ENCODE peak calls at places on chromosome 15, in eight cellular contexts. O is CD8-positive, alpha-beta memory T cell; X is adrenal gland; W is naive thymus-derived CD4-positive, alpha-beta T cell; I is CD8-positive, alpha-beta T cell; F is tibial nerve; N is left ventricle myocardium inferior; L is heart left ventricle. S is an unnamed sample.

GRCh38 chr15:96064351-96064756 is 266.1 kb upstream of the NR2F2 start:
- DNase-seq in O (no peak), X (no peak), W (no peak), I (no peak), F (no peak), N (no peak), L (no peak), S (no peak)

GRCh38 chr15:79050977-79051376 is 39.6 kb downstream of the RASGRF1 start:
- DNase-seq in O (no peak), X (no peak), W (no peak), I (no peak), F (no peak), N (no peak), L (no peak), S (no peak)

GRCh38 chr15:36777941-36778340 is 198.5 kb downstream of the CDIN1 start:
- DNase-seq in O (no peak), X (no peak), W (no peak), I (no peak), F (no peak), N (no peak), L (no peak), S (no peak)

GRCh38 chr15:80480909-80481308 is 76.7 kb downstream of the ARNT2 start:
- DNase-seq in O (no peak), X (peak), W (no peak), I (no peak), F (peak), N (peak), L (peak), S (no peak)

GRCh38 chr15:101441706-101442105 is 47.8 kb downstream of the PCSK6 start:
- DNase-seq in O (no peak), X (no peak), W (no peak), I (no peak), F (no peak), N (no peak), L (no peak), S (no peak)

GRCh38 chr15:31223478-31224350 is 102.9 kb upstream of the KLF13 start:
- DNase-seq in O (no peak), X (no peak), W (no peak), I (no peak), F (no peak), N (peak), L (no peak), S (no peak)

GRCh38 chr15:79916424-79916823 is 19.6 kb upstream of the MTHFS start:
- DNase-seq in O (no peak), X (no peak), W (no peak), I (no peak), F (no peak), N (no peak), L (no peak), S (no peak)

GRCh38 chr15:96115642-96116041 is 214.9 kb upstream of the NR2F2 start:
- DNase-seq in O (no peak), X (no peak), W (no peak), I (no peak), F (no peak), N (no peak), L (no peak), S (no peak)

GRCh38 chr15:31268108-31268501 is 58.5 kb upstream of the KLF13 start:
- DNase-seq in O (no peak), X (no peak), W (no peak), I (no peak), F (no peak), N (peak), L (no peak), S (no peak)

GRCh38 chr15:100873029-100873677 is 6.5 kb upstream of the ALDH1A3 start:
- DNase-seq in O (peak), X (peak), W (peak), I (peak), F (peak), N (no peak), L (no peak), S (peak)

GRCh38 chr15:39455502-39455991 is 125.3 kb upstream of the THBS1 start:
- DNase-seq in O (no peak), X (no peak), W (no peak), I (no peak), F (no peak), N (no peak), L (no peak), S (no peak)

GRCh38 chr15:73322665-73323373 is 45.9 kb downstream of the HCN4 start:
- DNase-seq in O (no peak), X (no peak), W (no peak), I (no peak), F (no peak), N (no peak), L (no peak), S (no peak)

GRCh38 chr15:73324496-73325170 is 44.1 kb downstream of the HCN4 start:
- DNase-seq in O (no peak), X (no peak), W (no peak), I (no peak), F (no peak), N (no peak), L (no peak), S (no peak)

GRCh38 chr15:72217216-72217615 is 13.8 kb downstream of the PKM start:
- DNase-seq in O (no peak), X (no peak), W (no peak), I (no peak), F (no peak), N (no peak), L (no peak), S (no peak)

GRCh38 chr15:51738553-51738952 is 1.1 kb upstream of the LYSMD2 start:
- DNase-seq in O (no peak), X (no peak), W (no peak), I (no peak), F (no peak), N (no peak), L (no peak), S (no peak)

GRCh38 chr15:52228928-52229327 is 37.7 kb upstream of the GNB5 start:
- DNase-seq in O (no peak), X (peak), W (no peak), I (no peak), F (no peak), N (no peak), L (no peak), S (no peak)

GRCh38 chr15:31077981-31078380 is 23.5 kb downstream of the TRPM1 start:
- DNase-seq in O (no peak), X (no peak), W (no peak), I (no peak), F (no peak), N (no peak), L (no peak), S (no peak)

DNA sequence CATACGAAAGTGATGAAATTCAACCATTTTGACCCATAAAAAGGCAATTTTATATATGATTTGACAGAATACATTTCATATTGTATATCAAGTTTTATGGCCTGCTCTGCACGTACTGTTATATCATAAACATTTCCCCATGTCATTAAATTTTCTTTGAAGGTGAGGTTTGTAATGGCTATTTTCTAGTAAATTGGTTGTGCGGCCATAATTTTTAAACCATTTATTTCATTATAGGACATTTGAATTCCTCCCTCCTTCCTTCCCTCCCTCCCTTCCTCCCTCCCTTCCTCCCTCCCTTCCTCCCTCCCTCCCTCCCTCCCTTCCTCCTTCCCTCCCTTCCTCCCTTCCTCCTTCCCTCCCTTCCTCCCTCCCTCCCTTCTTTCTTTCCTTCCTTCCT is 87.4 kb upstream of the AGBL1 start:
- DNase-seq in O (no peak), X (no peak), W (no peak), I (no peak), F (no peak), N (no peak), L (no peak), S (no peak)
- H3K27ac ChIP-seq in O (no peak), X (no peak), W (no peak), I (no peak), F (no peak), N (no peak), L (no peak), S (no peak)

GRCh38 chr15:41915203-41915994 is 21.5 kb upstream of the SPTBN5 start:
- DNase-seq in O (no peak), X (no peak), W (no peak), I (no peak), F (no peak), N (no peak), L (no peak), S (no peak)

GRCh38 chr15:41919954-41920538 is 26.2 kb upstream of the SPTBN5 start:
- DNase-seq in O (no peak), X (no peak), W (no peak), I (no peak), F (peak), N (no peak), L (no peak), S (no peak)

GRCh38 chr15:41918506-41919126 is 24.8 kb upstream of the SPTBN5 start:
- DNase-seq in O (no peak), X (no peak), W (no peak), I (no peak), F (no peak), N (no peak), L (no peak), S (no peak)

GRCh38 chr15:41919201-41919820 is 25.5 kb upstream of the SPTBN5 start:
- DNase-seq in O (no peak), X (no peak), W (no peak), I (no peak), F (no peak), N (no peak), L (peak), S (no peak)

DNA sequence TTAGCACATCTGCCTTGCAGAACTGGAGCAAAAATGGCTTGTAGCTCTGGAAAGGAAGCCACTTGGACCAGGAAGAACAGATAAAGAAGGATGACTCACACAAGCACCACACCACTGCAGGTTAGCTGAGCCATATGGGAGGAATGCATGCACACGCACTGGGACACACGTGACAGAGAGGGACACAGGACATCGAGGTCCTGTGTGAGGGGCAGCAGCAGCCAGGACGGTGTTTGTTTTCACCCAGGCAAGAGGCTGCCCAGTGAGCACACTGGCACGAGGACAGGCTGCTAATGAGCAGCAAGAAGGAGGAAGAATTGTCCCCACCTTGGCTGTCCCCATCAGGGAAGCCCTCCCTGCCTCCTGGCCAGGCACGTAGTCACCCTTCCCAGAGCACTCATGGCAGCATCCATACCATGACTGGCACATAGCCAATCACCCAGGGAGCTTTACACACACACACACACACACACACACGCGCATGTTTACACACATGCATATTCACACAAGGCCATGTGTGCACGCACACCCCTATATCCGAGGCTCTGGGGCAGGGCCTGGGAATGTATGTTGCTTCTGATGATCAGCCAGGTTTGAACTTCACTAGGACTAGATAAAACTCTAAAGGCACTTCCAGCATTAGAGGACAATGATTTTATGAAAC is 24.0 kb upstream of the SPTBN5 start:
- DNase-seq in O (no peak), X (peak), W (no peak), I (no peak), F (no peak), N (peak), L (no peak), S (no peak)
- H3K27ac ChIP-seq in O (no peak), X (peak), W (no peak), I (no peak), F (peak), N (peak), L (peak), S (peak)

GRCh38 chr15:48963524-48964113 is at the start of gene SHC4:
- DNase-seq in O (no peak), X (peak), W (no peak), I (no peak), F (peak), N (peak), L (peak), S (peak)
- H3K27ac ChIP-seq in O (no peak), X (peak), W (no peak), I (no peak), F (peak), N (peak), L (no peak), S (peak)

DNA sequence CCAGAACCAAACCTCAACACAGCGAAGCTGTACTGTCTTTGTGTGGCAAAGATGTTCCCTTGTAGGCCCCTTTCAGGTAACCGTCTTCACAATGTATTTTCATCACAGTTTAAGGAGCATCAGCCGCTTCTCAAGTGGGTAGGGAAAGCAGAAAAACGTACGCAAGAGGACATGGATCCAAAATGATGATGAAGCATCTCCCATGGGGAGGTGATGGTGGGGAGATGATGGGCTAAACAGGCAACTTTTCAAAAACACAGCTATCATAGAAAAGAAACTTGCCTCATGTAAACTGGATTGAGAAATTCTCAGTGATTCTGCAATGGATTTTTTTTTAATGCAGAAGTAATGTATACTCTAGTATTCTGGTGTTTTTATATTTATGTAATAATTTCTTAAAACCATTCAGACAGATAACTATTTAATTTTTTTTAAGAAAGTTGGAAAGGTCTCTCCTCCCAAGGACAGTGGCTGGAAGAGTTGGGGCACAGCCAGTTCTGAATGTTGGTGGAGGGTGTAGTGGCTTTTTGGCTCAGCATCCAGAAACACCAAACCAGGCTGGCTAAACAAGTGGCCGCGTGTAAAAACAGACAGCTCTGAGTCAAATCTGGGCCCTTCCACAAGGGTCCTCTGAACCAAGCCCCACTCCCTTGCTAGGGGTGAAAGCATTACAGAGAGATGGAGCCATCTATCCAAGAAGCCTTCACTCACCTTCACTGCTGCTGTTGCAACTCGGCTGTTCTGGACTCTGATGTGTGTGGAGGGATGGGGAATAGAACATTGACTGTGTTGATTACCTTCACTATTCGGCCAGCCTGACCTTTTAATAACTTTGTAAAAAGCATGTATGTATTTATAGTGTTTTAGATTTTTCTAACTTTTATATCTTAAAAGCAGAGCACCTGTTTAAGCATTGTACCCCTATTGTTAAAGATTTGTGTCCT is 60.0 kb downstream of the AAGAB start:
- DNase-seq in O (no peak), X (peak), W (no peak), I (no peak), F (no peak), N (peak), L (no peak), S (no peak)
- H3K27ac ChIP-seq in O (no peak), X (peak), W (no peak), I (no peak), F (no peak), N (peak), L (peak), S (no peak)

GRCh38 chr15:70672081-70672480 is 91.3 kb downstream of the UACA start:
- DNase-seq in O (no peak), X (no peak), W (peak), I (no peak), F (no peak), N (no peak), L (no peak), S (no peak)
- H3K27ac ChIP-seq in O (no peak), X (no peak), W (no peak), I (no peak), F (no peak), N (no peak), L (no peak), S (no peak)

GRCh38 chr15:78034495-78035191 is 42.9 kb downstream of the TBC1D2B start:
- DNase-seq in O (peak), X (peak), W (peak), I (peak), F (no peak), N (no peak), L (no peak), S (no peak)

GRCh38 chr15:78037328-78037727 is 40.2 kb downstream of the TBC1D2B start:
- DNase-seq in O (no peak), X (no peak), W (no peak), I (no peak), F (no peak), N (no peak), L (no peak), S (no peak)

GRCh38 chr15:78035861-78036476 is 41.5 kb downstream of the TBC1D2B start:
- DNase-seq in O (no peak), X (no peak), W (no peak), I (no peak), F (no peak), N (no peak), L (no peak), S (no peak)

GRCh38 chr15:78033864-78034263 is 43.6 kb downstream of the TBC1D2B start:
- DNase-seq in O (peak), X (peak), W (peak), I (peak), F (no peak), N (no peak), L (no peak), S (no peak)

DNA sequence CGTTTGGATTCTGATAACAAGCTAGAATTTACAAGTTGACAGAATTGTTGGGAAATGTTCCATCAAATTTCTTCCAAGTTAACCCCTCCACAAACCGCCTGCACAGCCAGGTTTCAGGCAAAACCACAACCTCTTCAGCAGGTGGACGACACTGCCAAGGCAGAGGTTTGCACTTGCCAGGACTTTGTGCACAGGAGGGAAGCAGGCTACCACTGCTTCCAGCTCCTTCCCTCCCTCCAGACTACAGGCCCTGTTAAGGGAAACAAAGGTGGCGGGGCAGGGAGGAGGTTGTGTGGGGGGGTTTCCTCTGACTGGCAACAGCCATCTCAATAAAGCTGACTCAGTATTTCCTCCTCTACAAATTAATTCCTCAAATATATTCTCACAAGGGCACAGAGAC is 42.2 kb downstream of the TBC1D2B start:
- DNase-seq in O (peak), X (peak), W (no peak), I (peak), F (no peak), N (no peak), L (no peak), S (peak)
- H3K27ac ChIP-seq in O (peak), X (peak), W (peak), I (peak), F (peak), N (peak), L (no peak), S (no peak)

GRCh38 chr15:68634531-68634930 is 55.7 kb downstream of the CORO2B start:
- DNase-seq in O (no peak), X (no peak), W (no peak), I (no peak), F (no peak), N (no peak), L (no peak), S (no peak)
- H3K27ac ChIP-seq in O (no peak), X (no peak), W (no peak), I (no peak), F (no peak), N (peak), L (no peak), S (peak)

GRCh38 chr15:56776839-56777238 is 43.5 kb upstream of the ZNF280D start:
- DNase-seq in O (no peak), X (no peak), W (no peak), I (no peak), F (no peak), N (no peak), L (no peak), S (no peak)

GRCh38 chr15:56774356-56774755 is 41.0 kb upstream of the ZNF280D start:
- DNase-seq in O (no peak), X (no peak), W (no peak), I (no peak), F (no peak), N (no peak), L (no peak), S (no peak)

GRCh38 chr15:56770191-56770590 is 36.9 kb upstream of the ZNF280D start:
- DNase-seq in O (no peak), X (no peak), W (no peak), I (no peak), F (no peak), N (no peak), L (no peak), S (no peak)

GRCh38 chr15:56775632-56776031 is 42.3 kb upstream of the ZNF280D start:
- DNase-seq in O (no peak), X (no peak), W (no peak), I (no peak), F (no peak), N (no peak), L (no peak), S (no peak)

GRCh38 chr15:56772868-56773639 is 39.7 kb upstream of the ZNF280D start:
- DNase-seq in O (no peak), X (no peak), W (no peak), I (no peak), F (no peak), N (no peak), L (no peak), S (no peak)
- H3K27ac ChIP-seq in O (peak), X (no peak), W (no peak), I (no peak), F (no peak), N (no peak), L (no peak), S (no peak)

GRCh38 chr15:90000175-90000923 is 775 bp upstream of the ZNF710 start:
- DNase-seq in O (no peak), X (peak), W (no peak), I (peak), F (no peak), N (no peak), L (peak), S (no peak)
- H3K27ac ChIP-seq in O (peak), X (peak), W (peak), I (no peak), F (peak), N (peak), L (peak), S (peak)

S was measured in substantia nigra.